ENCODE peak calls at places on chromosomes 2 and 18, in ten cellular contexts. W, U, Z, F, J, V, O, D, L and I are unnamed samples.

GRCh38 chr18:48007955-48008701 is 77.7 kb upstream of the SMAD2 start:
- DNase-seq in F (peak), W (peak), D (peak), U (no peak), L (peak), Z (peak), J (no peak), O (peak), V (peak), I (peak)

GRCh38 chr2:186256540-186256939 is 229.5 kb upstream of the ZC3H15 start:
- DNase-seq in O (peak), Z (no peak), F (no peak), L (peak), W (no peak), D (no peak), U (peak), J (peak), V (no peak), I (no peak)

GRCh38 chr2:30115141-30115980 is 31.4 kb upstream of the YPEL5 start:
- DNase-seq in W (peak), V (peak), L (peak), D (peak), U (peak), J (peak), O (peak), F (peak), Z (peak), I (peak)

GRCh38 chr2:120319686-120320317 is 26.1 kb upstream of the INHBB start:
- DNase-seq in F (no peak), W (no peak), L (no peak), D (no peak), Z (no peak), V (no peak), J (no peak), O (no peak), U (no peak), I (no peak)

GRCh38 chr2:9235388-9236344 is 29.1 kb downstream of the ASAP2 start:
- DNase-seq in D (no peak), O (peak), J (peak), F (no peak), V (no peak), W (no peak), L (no peak), U (peak), Z (no peak), I (no peak)

GRCh38 chr2:168246483-168247340 is 683 bp downstream of the STK39 start:
- DNase-seq in Z (peak), U (no peak), L (peak), D (peak), V (peak), W (peak), F (peak), J (peak), O (peak), I (peak)

GRCh38 chr2:148298201-148298600 is 277.3 kb downstream of the MBD5 start:
- DNase-seq in Z (no peak), L (no peak), U (no peak), V (no peak), J (peak), F (no peak), W (no peak), D (peak), O (no peak), I (no peak)

GRCh38 chr2:127953128-127953718 is 67.5 kb upstream of the AMMECR1L start:
- DNase-seq in Z (peak), U (peak), J (no peak), F (no peak), D (peak), W (no peak), L (no peak), V (peak), O (peak), I (no peak)

GRCh38 chr2:237766334-237766733 is 32.2 kb upstream of the RBM44 start:
- DNase-seq in Z (no peak), U (no peak), O (peak), J (peak), F (no peak), W (no peak), D (no peak), L (no peak), V (no peak), I (no peak)

GRCh38 chr18:50306944-50307343 is 19.5 kb upstream of the CXXC1 start:
- DNase-seq in O (peak), J (peak), F (no peak), D (no peak), W (no peak), U (no peak), L (no peak), Z (no peak), V (no peak), I (no peak)

GRCh38 chr2:234478121-234478858 is 18.6 kb downstream of the ARL4C start:
- DNase-seq in O (no peak), U (no peak), F (no peak), L (no peak), Z (no peak), D (no peak), W (no peak), V (no peak), J (no peak), I (no peak)

GRCh38 chr2:10457846-10458563 is 9.9 kb upstream of the ODC1 start:
- DNase-seq in F (no peak), W (no peak), Z (no peak), L (no peak), J (peak), U (peak), O (peak), D (peak), V (no peak), I (no peak)

GRCh38 chr2:69191672-69192071 is 178.7 kb downstream of the ANTXR1 start:
- DNase-seq in O (no peak), F (no peak), J (peak), W (no peak), U (no peak), L (no peak), V (no peak), D (no peak), Z (no peak), I (no peak)

GRCh38 chr2:37378411-37378810 is 34.0 kb downstream of the QPCT start:
- DNase-seq in O (peak), D (no peak), Z (no peak), U (no peak), J (peak), L (no peak), F (no peak), V (no peak), W (no peak), I (no peak)

GRCh38 chr2:67548317-67549095 is 151.4 kb downstream of the ETAA1 start:
- DNase-seq in W (no peak), F (peak), D (no peak), V (no peak), L (no peak), U (no peak), Z (no peak), O (no peak), J (no peak), I (no peak)

GRCh38 chr2:241443486-241444223 is 64.7 kb downstream of the STK25 start:
- DNase-seq in V (peak), U (peak), F (no peak), O (peak), J (peak), Z (no peak), D (peak), W (peak), L (no peak), I (peak)

GRCh38 chr2:240960309-240960962 is 38.0 kb upstream of the SNED1 start:
- DNase-seq in W (no peak), L (no peak), U (no peak), V (peak), F (peak), J (no peak), O (peak), Z (peak), D (peak), I (peak)

GRCh38 chr2:28310107-28310506 is 82.6 kb upstream of the FOSL2 start:
- DNase-seq in W (no peak), J (no peak), V (no peak), F (no peak), D (no peak), O (no peak), L (no peak), Z (no peak), U (no peak), I (no peak)

GRCh38 chr2:117963446-117963845 is 50.4 kb downstream of the CCDC93 start:
- DNase-seq in Z (no peak), V (no peak), U (no peak), W (no peak), D (no peak), L (no peak), F (no peak), J (peak), O (no peak), I (no peak)

GRCh38 chr2:74313497-74313896 is 29.7 kb downstream of the SLC4A5 start:
- DNase-seq in D (no peak), W (no peak), V (no peak), Z (no peak), F (no peak), O (no peak), U (no peak), J (no peak), L (no peak), I (no peak)

GRCh38 chr2:164706522-164706921 is 85.2 kb upstream of the GRB14 start:
- DNase-seq in U (peak), J (peak), Z (no peak), O (peak), L (no peak), W (no peak), V (no peak), F (no peak), D (no peak), I (no peak)

GRCh38 chr2:239522002-239522739 is 121.4 kb upstream of the HDAC4 start:
- DNase-seq in U (no peak), J (no peak), D (no peak), L (no peak), V (no peak), Z (peak), F (no peak), O (no peak), W (no peak), I (no peak)

GRCh38 chr2:60932954-60933353 is 51.6 kb downstream of the REL start:
- DNase-seq in F (no peak), J (no peak), O (no peak), W (no peak), D (no peak), L (no peak), V (no peak), Z (no peak), U (no peak), I (no peak)

GRCh38 chr2:60925994-60926750 is 44.8 kb downstream of the REL start:
- DNase-seq in V (no peak), O (peak), D (no peak), J (peak), F (no peak), U (no peak), L (peak), Z (no peak), W (no peak), I (no peak)

GRCh38 chr2:60926751-60927568 is 45.6 kb downstream of the REL start:
- DNase-seq in J (peak), Z (no peak), V (no peak), O (no peak), U (peak), W (no peak), D (no peak), L (no peak), F (no peak), I (no peak)
- H3K4me3 ChIP-seq in J (no peak), Z (no peak), V (no peak), O (no peak), U (no peak), W (no peak), D (no peak), L (no peak), F (no peak), I (no peak)

GRCh38 chr18:21444465-21445023 is 156.0 kb downstream of the ESCO1 start:
- DNase-seq in O (peak), U (no peak), Z (peak), W (no peak), L (peak), V (peak), D (peak), F (peak), J (peak), I (no peak)
- H3K4me3 ChIP-seq in O (no peak), U (no peak), Z (no peak), W (no peak), L (no peak), V (no peak), D (no peak), F (no peak), J (no peak), I (no peak)

GRCh38 chr18:78720456-78721250 is 259.0 kb upstream of the SALL3 start:
- DNase-seq in V (no peak), F (peak), L (no peak), J (no peak), O (no peak), D (no peak), U (no peak), W (no peak), Z (no peak), I (no peak)

GRCh38 chr18:78722959-78723706 is 256.5 kb upstream of the SALL3 start:
- DNase-seq in F (peak), L (no peak), Z (no peak), D (no peak), W (no peak), U (no peak), O (no peak), V (no peak), J (no peak), I (no peak)

GRCh38 chr18:78722391-78722790 is 257.2 kb upstream of the SALL3 start:
- DNase-seq in D (peak), V (no peak), Z (no peak), F (no peak), O (no peak), J (no peak), U (no peak), L (no peak), W (no peak), I (no peak)

GRCh38 chr18:78721281-78721949 is 258.2 kb upstream of the SALL3 start:
- DNase-seq in V (no peak), U (no peak), D (no peak), J (no peak), F (peak), W (no peak), Z (no peak), L (no peak), O (no peak), I (no peak)

DNA sequence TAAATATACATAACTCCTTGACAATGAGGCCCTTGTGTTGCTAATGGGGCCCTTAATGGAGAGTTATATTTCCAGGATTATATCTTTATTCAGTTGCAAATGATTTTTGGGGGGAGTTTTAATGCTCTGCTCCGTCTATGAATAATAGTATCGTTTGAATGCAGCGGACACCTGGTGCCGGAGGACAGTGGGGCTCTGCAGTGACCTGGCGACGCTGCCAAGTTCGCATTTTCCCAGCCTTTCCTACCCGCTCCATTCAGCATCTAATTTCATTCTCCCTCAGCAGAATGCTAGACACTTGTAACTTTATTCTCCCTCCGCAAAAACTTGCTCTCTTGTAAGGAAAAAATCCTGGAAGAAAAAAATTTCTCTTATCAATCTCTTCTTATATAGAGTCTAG is 257.6 kb upstream of the SALL3 start:
- DNase-seq in Z (no peak), O (no peak), W (no peak), J (no peak), V (no peak), D (peak), F (peak), L (no peak), U (no peak), I (no peak)
- H3K4me3 ChIP-seq in Z (no peak), O (no peak), W (no peak), J (no peak), V (no peak), D (no peak), F (no peak), L (no peak), U (no peak), I (no peak)

GRCh38 chr2:231554748-231555545 is 24.7 kb upstream of the NMUR1 start:
- DNase-seq in Z (peak), W (no peak), F (no peak), D (no peak), L (no peak), O (peak), J (peak), U (no peak), V (peak), I (no peak)
- H3K4me3 ChIP-seq in Z (no peak), W (no peak), F (no peak), D (no peak), L (no peak), O (no peak), J (peak), U (no peak), V (no peak), I (peak)

DNA sequence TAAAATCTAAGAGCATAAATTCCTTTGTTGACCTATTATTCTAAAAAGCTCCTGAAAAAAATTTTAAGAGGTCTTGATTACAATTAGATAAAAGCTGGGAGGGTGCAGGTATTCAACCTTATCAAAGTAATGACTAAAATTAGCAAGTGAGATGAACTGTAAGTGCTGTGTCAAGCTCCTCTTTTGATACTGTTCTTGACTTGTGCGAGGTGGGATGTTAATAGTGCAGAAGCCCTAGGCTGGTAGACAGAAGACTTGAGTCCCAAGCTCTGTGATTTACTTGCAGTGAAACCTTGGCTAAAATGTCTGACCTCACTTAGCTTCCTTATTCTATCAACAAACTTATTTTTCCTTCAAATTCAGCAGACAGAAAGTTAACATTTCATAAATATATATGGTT is 637.5 kb downstream of the DSC3 start:
- DNase-seq in D (no peak), F (no peak), V (no peak), W (no peak), L (no peak), U (no peak), O (no peak), J (no peak), Z (no peak), I (no peak)
- H3K4me3 ChIP-seq in D (no peak), F (no peak), V (no peak), W (no peak), L (no peak), U (no peak), O (no peak), J (no peak), Z (no peak), I (no peak)